ENCODE peak calls at places on chromosome 18, in five cellular contexts. H is cardiac muscle cell, G is HCT116, Y is HL-60, P is tibial artery. J is an unnamed sample.

GRCh38 chr18:6757966-6758365 is 28.4 kb downstream of the ARHGAP28 start:
- DNase-seq in H (no peak), G (no peak), Y (no peak), P (no peak), J (no peak)

GRCh38 chr18:46628206-46628605 is 28.8 kb downstream of the LOXHD1 start:
- DNase-seq in H (no peak), G (no peak), Y (no peak), P (no peak), J (no peak)

GRCh38 chr18:577606-578005 is 2.6 kb upstream of the CETN1 start:
- DNase-seq in H (peak; percentile 43), G (no peak), Y (no peak), P (no peak), J (no peak)

GRCh38 chr18:80119111-80119510 is 10.0 kb downstream of the ADNP2 start:
- DNase-seq in H (no peak), G (no peak), Y (no peak), P (no peak), J (no peak)

GRCh38 chr18:46461993-46462392 is 195.0 kb downstream of the LOXHD1 start:
- DNase-seq in H (no peak), G (no peak), Y (no peak), P (no peak), J (no peak)

GRCh38 chr18:69383191-69383590 is 17.5 kb upstream of the DOK6 start:
- DNase-seq in H (peak; percentile 56), G (no peak), Y (no peak), P (no peak), J (no peak)

GRCh38 chr18:78576967-78577366 is 402.7 kb upstream of the SALL3 start:
- DNase-seq in H (no peak), G (no peak), Y (no peak), P (no peak), J (no peak)

GRCh38 chr18:26483633-26484032 is 64.7 kb downstream of the KCTD1 start:
- DNase-seq in H (peak; percentile 49), G (no peak), Y (peak; percentile 21), P (no peak), J (no peak)

GRCh38 chr18:48375150-48375790 is 33.9 kb downstream of the ZBTB7C start:
- DNase-seq in H (no peak), G (no peak), Y (peak; percentile 29), P (no peak), J (no peak)

GRCh38 chr18:13932285-13933025 is 17.1 kb upstream of the MC2R start:
- DNase-seq in H (no peak), G (no peak), Y (no peak), P (no peak), J (no peak)

GRCh38 chr18:9792565-9793226 is 84.6 kb downstream of the RAB31 start:
- DNase-seq in H (no peak), G (no peak), Y (peak; percentile 77), P (no peak), J (no peak)

GRCh38 chr18:59900222-59901128 is 679 bp downstream of the PMAIP1 start:
- DNase-seq in H (peak; percentile 80), G (no peak), Y (peak; percentile 77), P (no peak), J (no peak)

GRCh38 chr18:46338761-46339160 is 234.6 kb downstream of the HAUS1 start:
- DNase-seq in H (no peak), G (no peak), Y (peak; percentile 67), P (peak; percentile 11), J (no peak)

GRCh38 chr18:25147878-25148488 is 204.0 kb downstream of the ZNF521 start:
- DNase-seq in H (no peak), G (no peak), Y (no peak), P (no peak), J (no peak)

GRCh38 chr18:62287753-62288668 is 37.1 kb upstream of the TNFRSF11A start:
- DNase-seq in H (no peak), G (no peak), Y (no peak), P (no peak), J (no peak)

GRCh38 chr18:27057459-27058302 is 127.4 kb downstream of the CHST9 start:
- DNase-seq in H (no peak), G (no peak), Y (no peak), P (no peak), J (peak; percentile 37)

GRCh38 chr18:26159353-26159752 is 25.7 kb downstream of the PSMA8 start:
- DNase-seq in H (peak; percentile 5), G (peak; percentile 1), Y (no peak), P (no peak), J (no peak)

GRCh38 chr18:39600894-39601293 is 2035.3 kb upstream of the CELF4 start:
- DNase-seq in H (peak; percentile 59), G (no peak), Y (no peak), P (no peak), J (no peak)

GRCh38 chr18:44325903-44326650 is 354.6 kb upstream of the SETBP1 start:
- DNase-seq in H (peak; percentile 84), G (no peak), Y (peak; percentile 37), P (no peak), J (no peak)

GRCh38 chr18:24019641-24020331 is 5.2 kb downstream of the TTC39C start:
- DNase-seq in H (no peak), G (no peak), Y (peak; percentile 66), P (no peak), J (no peak)

GRCh38 chr18:40079786-40080185 is 1875.2 kb upstream of the PIK3C3 start:
- DNase-seq in H (no peak), G (no peak), Y (no peak), P (no peak), J (no peak)

GRCh38 chr18:23972416-23972815 is 42.1 kb upstream of the TTC39C start:
- DNase-seq in H (no peak), G (no peak), Y (no peak), P (no peak), J (no peak)

GRCh38 chr18:26637324-26637723 is 89.0 kb upstream of the KCTD1 start:
- DNase-seq in H (peak; percentile 14), G (no peak), Y (no peak), P (no peak), J (peak; percentile 60)

GRCh38 chr18:79186649-79187048 is 117.5 kb downstream of the ATP9B start:
- DNase-seq in H (no peak), G (no peak), Y (no peak), P (no peak), J (no peak)

GRCh38 chr18:11932393-11932792 is 24.3 kb upstream of the MPPE1 start:
- DNase-seq in H (no peak), G (no peak), Y (no peak), P (no peak), J (no peak)

GRCh38 chr18:49562481-49563129 is 748 bp downstream of the LIPG start:
- DNase-seq in H (peak; percentile 32), G (no peak), Y (no peak), P (no peak), J (no peak)

GRCh38 chr18:49563130-49563540 is 1.3 kb downstream of the LIPG start:
- DNase-seq in H (peak; percentile 21), G (peak; percentile 33), Y (no peak), P (no peak), J (no peak)

GRCh38 chr18:49561377-49562193 is at the start of gene LIPG:
- DNase-seq in H (peak; percentile 82), G (peak; percentile 57), Y (no peak), P (no peak), J (peak; percentile 50)

GRCh38 chr18:49560277-49561126 is 1.4 kb upstream of the LIPG start:
- DNase-seq in H (peak; percentile 27), G (no peak), Y (no peak), P (peak; percentile 58), J (no peak)

DNA sequence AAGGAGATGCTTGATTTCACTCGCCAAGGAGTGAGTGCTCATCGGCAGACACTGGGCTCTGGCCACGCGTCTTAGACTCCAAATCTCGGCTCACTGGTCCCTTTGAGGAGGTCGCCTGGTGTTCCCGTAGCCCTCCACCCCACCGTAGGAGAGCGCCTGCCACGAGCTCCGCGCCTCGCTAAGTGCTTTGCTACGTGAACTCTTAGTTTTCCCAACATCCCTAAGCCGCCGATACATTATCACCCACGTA is 805 bp upstream of the LIPG start:
- DNase-seq in H (no peak), G (no peak), Y (no peak), P (no peak), J (no peak)
- H3K27me3 ChIP-seq in H (peaks cover 18% of the 10 kb centered on the region), G (peaks cover 4% of the 10 kb centered on the region), Y (peaks cover 67% of the 10 kb centered on the region), P (no peaks in the 10 kb centered on the region), J (peaks cover 44% of the 10 kb centered on the region)

GRCh38 chr18:38369772-38370690 is 804.4 kb upstream of the CELF4 start:
- DNase-seq in H (no peak), G (no peak), Y (no peak), P (no peak), J (no peak)

GRCh38 chr18:38368246-38368645 is 802.6 kb upstream of the CELF4 start:
- DNase-seq in H (no peak), G (no peak), Y (no peak), P (no peak), J (no peak)

GRCh38 chr18:38362286-38362792 is 796.7 kb upstream of the CELF4 start:
- DNase-seq in H (no peak), G (no peak), Y (no peak), P (no peak), J (no peak)

GRCh38 chr18:38368886-38369285 is 803.3 kb upstream of the CELF4 start:
- DNase-seq in H (no peak), G (no peak), Y (no peak), P (no peak), J (no peak)

DNA sequence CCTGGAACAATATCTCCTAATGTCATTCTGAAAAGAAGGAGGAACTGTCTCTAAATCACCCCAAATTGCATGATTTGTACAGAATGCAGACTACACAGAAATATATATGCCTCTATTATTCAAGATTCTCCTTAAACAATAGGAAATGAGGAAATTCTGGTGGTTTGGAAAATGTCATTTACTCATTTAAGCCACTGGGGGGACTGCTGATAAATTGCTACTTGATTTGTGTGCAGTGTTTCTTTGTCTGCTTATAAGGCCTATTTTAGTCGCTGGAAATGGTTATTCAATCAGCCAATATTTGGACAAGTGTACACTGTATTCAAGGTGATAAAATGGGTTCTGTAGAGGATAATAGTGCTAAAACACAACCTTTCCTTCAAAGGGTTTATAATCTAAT is 801.9 kb upstream of the CELF4 start:
- DNase-seq in H (no peak), G (no peak), Y (no peak), P (no peak), J (no peak)
- TF ChIP-seq CTCF in H (no peak), G (no peak), Y (no peak), P (no peak), J (peak; percentile 29)

DNA sequence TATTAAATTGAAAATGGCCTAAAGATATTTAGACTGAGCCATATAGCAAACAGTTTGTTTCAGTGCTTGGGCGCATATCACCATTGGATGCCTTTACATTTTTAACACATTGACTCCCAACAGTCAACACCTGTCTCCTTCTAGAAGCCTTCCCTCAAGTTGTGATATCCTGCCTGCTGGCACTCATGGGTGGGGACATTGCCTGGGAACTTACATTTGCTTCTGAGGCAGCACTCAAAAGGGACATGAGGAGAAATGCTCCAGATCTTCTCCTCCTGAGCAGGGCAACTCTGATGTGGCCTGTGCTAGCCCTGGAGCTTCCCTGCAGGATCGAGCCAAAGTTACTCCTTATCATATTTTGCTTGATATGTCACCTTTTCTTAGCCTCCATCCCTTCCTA is 392.2 kb downstream of the CDH7 start:
- DNase-seq in H (no peak), G (no peak), Y (no peak), P (no peak), J (no peak)
- H3K27ac ChIP-seq in H (no peak overlapping the region), G (no peak overlapping the region), Y (no peak overlapping the region), P (no peak overlapping the region), J (no peak overlapping the region)

GRCh38 chr18:4453712-4454547 is 1.2 kb downstream of the DLGAP1 start:
- DNase-seq in H (no peak), G (no peak), Y (no peak), P (no peak), J (peak; percentile 60)
- H3K27me3 ChIP-seq in H (peaks cover 38% of the 10 kb centered on the region), G (no peaks in the 10 kb centered on the region), Y (peaks cover 48% of the 10 kb centered on the region), P (no peaks in the 10 kb centered on the region), J (no peaks in the 10 kb centered on the region)

GRCh38 chr18:65706646-65707045 is 44.2 kb upstream of the CDH7 start:
- DNase-seq in H (no peak), G (no peak), Y (no peak), P (no peak), J (no peak)
- TF ChIP-seq CTCF in H (no peak), G (no peak), Y (no peak), P (no peak), J (no peak)